ENCODE peak calls at places on chromosomes 11 and 22, in seven cellular contexts. O is neural progenitor cell, V is transverse colon, I is IMR-90, E is neuronal stem cell, A is colonic mucosa, L is OCI-LY7. Y is an unnamed sample. For H3K36me3, the result is how much of the 10 kb centered on the place peaks cover.

GRCh38 chr11:120129570-120129969 is 8.3 kb downstream of the TRIM29 start:
- DNase-seq in O (no peak), V (no peak), I (no peak), E (no peak), A (no peak), L (no peak), Y (no peak)

GRCh38 chr22:33746501-33746928 is 173.8 kb downstream of the LARGE1 start:
- DNase-seq in O (no peak), V (no peak), I (no peak), E (no peak), A (peak), L (no peak), Y (no peak)

GRCh38 chr11:79487412-79487811 is 46.6 kb upstream of the TENM4 start:
- DNase-seq in O (no peak), V (no peak), I (no peak), E (no peak), A (no peak), L (no peak), Y (no peak)

GRCh38 chr11:107259826-107260225 is 197.8 kb downstream of the CWF19L2 start:
- DNase-seq in O (no peak), V (no peak), I (no peak), E (no peak), A (no peak), L (no peak), Y (no peak)

GRCh38 chr22:35888181-35888870 is 140.3 kb downstream of the RBFOX2 start:
- DNase-seq in O (no peak), V (no peak), I (no peak), E (no peak), A (no peak), L (no peak), Y (no peak)

GRCh38 chr11:111365722-111366559 is 13.1 kb downstream of the POU2AF1 start:
- DNase-seq in O (no peak), V (no peak), I (no peak), E (no peak), A (no peak), L (no peak), Y (no peak)

GRCh38 chr22:41925783-41926460 is 684 bp downstream of the TNFRSF13C start:
- DNase-seq in O (peak), V (peak), I (peak), E (no peak), A (peak), L (peak), Y (no peak)

GRCh38 chr22:25853501-25853900 is 111.5 kb downstream of the MYO18B start:
- DNase-seq in O (no peak), V (no peak), I (no peak), E (no peak), A (no peak), L (no peak), Y (no peak)

GRCh38 chr11:111851636-111852035 is 19.7 kb downstream of the ALG9 start:
- DNase-seq in O (peak), V (no peak), I (peak), E (no peak), A (no peak), L (peak), Y (no peak)

GRCh38 chr11:8283510-8284272 is 20.0 kb upstream of the LMO1 start:
- DNase-seq in O (peak), V (no peak), I (no peak), E (no peak), A (peak), L (no peak), Y (no peak)

GRCh38 chr11:2265854-2266585 is 4.4 kb downstream of the ASCL2 start:
- DNase-seq in O (no peak), V (no peak), I (no peak), E (no peak), A (peak), L (no peak), Y (no peak)

GRCh38 chr11:130160460-130161090 is 993 bp downstream of the ST14 start:
- DNase-seq in O (peak), V (no peak), I (no peak), E (no peak), A (peak), L (peak), Y (no peak)

GRCh38 chr11:119218141-119218878 is 12.2 kb downstream of the CBL start:
- DNase-seq in O (no peak), V (no peak), I (peak), E (no peak), A (no peak), L (no peak), Y (no peak)

GRCh38 chr22:17633217-17633997 is 4.9 kb upstream of the ATP6V1E1 start:
- DNase-seq in O (no peak), V (no peak), I (peak), E (no peak), A (no peak), L (no peak), Y (no peak)

GRCh38 chr11:118200901-118201680 is 23.7 kb downstream of the JAML start:
- DNase-seq in O (no peak), V (no peak), I (no peak), E (no peak), A (no peak), L (no peak), Y (no peak)

GRCh38 chr11:126123686-126124085 is 61.0 kb upstream of the CDON start:
- DNase-seq in O (no peak), V (no peak), I (no peak), E (no peak), A (no peak), L (no peak), Y (no peak)

DNA sequence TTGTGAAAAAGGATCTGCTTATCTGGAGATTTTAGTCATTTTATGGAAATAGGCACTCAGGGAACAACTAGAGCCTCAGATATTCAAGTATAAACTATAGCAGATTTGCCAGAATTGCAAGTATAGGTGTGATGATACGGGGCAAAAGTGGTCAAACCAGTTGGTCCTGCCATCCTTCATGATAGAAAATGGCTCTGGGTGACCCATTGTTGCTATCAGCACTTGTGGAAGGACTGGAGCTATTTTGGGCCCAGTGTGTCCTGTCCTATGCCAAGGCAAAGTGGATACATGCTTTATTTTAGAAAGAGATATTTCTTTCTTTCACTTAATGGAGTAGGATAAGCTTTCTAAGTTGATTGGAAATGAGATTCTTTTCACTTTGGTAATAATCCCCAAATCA is 85.2 kb downstream of the PPP6R3 start:
- DNase-seq in O (no peak), V (no peak), I (no peak), E (no peak), A (no peak), L (no peak), Y (no peak)
- H3K36me3 ChIP-seq in O (under half), V (under half), I (under half), E (half or more), A (under half), L (half or more), Y (under half)

GRCh38 chr11:680970-681369 is 14.1 kb downstream of the DEAF1 start:
- DNase-seq in O (no peak), V (no peak), I (no peak), E (no peak), A (no peak), L (no peak), Y (no peak)
- H3K36me3 ChIP-seq in O (under half), V (under half), I (under half), E (half or more), A (under half), L (half or more), Y (half or more)

DNA sequence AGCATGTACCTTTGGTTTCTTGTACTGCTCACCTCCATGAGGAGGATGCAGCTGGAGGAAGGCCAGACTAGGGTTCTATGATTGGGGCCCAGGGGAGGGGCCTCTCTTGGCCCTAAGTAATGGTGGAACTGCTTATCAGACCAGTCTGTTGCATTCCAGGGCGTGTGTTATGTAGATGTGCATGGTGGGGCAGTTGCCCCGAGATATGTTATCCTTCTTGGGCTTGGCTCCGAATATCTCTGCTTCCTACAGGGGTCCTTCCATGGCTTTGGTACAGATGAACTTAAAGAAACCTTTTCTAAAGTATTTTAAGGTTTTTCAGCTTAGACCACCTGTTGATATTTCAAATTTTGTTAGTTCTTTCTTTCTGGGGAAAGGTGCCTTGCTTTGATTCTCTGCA is 126.0 kb downstream of the SWAP70 start:
- DNase-seq in O (no peak), V (no peak), I (no peak), E (no peak), A (no peak), L (no peak), Y (no peak)
- H3K36me3 ChIP-seq in O (under half), V (under half), I (under half), E (half or more), A (under half), L (under half), Y (half or more)

GRCh38 chr11:110312670-110313069 is 16.3 kb upstream of the RDX start:
- DNase-seq in O (no peak), V (no peak), I (no peak), E (no peak), A (no peak), L (no peak), Y (no peak)

GRCh38 chr11:110319501-110319900 is 23.1 kb upstream of the RDX start:
- DNase-seq in O (no peak), V (no peak), I (no peak), E (no peak), A (no peak), L (no peak), Y (no peak)

GRCh38 chr11:110318638-110319404 is 22.4 kb upstream of the RDX start:
- DNase-seq in O (no peak), V (no peak), I (no peak), E (no peak), A (no peak), L (no peak), Y (no peak)

GRCh38 chr11:110314366-110315095 is 18.1 kb upstream of the RDX start:
- DNase-seq in O (no peak), V (no peak), I (no peak), E (no peak), A (no peak), L (no peak), Y (no peak)

DNA sequence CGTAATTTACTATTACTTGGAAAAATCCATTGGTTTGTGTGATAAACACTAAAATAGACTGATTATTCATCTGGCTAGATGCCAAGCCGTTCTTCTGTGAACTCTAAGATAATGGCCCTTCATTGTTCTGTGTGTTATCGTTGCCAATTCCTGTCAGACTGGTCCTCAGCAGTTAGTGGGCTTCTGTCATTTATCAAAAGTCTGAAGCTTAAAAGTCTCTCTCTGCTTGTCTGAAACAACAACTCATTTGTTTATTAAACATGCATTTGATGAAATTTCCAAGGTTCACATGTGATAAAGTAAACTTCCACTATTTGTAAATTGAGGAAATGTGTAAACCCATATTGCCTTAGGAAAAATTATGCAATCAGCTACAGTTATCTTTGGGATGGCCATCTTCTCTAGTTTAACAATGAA is 21.1 kb upstream of the RDX start:
- DNase-seq in O (no peak), V (no peak), I (peak), E (no peak), A (no peak), L (no peak), Y (no peak)
- H3K36me3 ChIP-seq in O (under half), V (under half), I (under half), E (under half), A (under half), L (under half), Y (under half)

GRCh38 chr11:65860278-65861164 is at the start of gene MUS81:
- DNase-seq in O (peak), V (peak), I (peak), E (peak), A (peak), L (peak), Y (peak)
- H3K36me3 ChIP-seq in O (under half), V (under half), I (half or more), E (half or more), A (under half), L (half or more), Y (under half)

GRCh38 chr11:110165039-110165438 is 71.8 kb downstream of the ZC3H12C start:
- DNase-seq in O (no peak), V (no peak), I (no peak), E (no peak), A (no peak), L (no peak), Y (no peak)
- H3K36me3 ChIP-seq in O (under half), V (under half), I (under half), E (half or more), A (under half), L (under half), Y (under half)

DNA sequence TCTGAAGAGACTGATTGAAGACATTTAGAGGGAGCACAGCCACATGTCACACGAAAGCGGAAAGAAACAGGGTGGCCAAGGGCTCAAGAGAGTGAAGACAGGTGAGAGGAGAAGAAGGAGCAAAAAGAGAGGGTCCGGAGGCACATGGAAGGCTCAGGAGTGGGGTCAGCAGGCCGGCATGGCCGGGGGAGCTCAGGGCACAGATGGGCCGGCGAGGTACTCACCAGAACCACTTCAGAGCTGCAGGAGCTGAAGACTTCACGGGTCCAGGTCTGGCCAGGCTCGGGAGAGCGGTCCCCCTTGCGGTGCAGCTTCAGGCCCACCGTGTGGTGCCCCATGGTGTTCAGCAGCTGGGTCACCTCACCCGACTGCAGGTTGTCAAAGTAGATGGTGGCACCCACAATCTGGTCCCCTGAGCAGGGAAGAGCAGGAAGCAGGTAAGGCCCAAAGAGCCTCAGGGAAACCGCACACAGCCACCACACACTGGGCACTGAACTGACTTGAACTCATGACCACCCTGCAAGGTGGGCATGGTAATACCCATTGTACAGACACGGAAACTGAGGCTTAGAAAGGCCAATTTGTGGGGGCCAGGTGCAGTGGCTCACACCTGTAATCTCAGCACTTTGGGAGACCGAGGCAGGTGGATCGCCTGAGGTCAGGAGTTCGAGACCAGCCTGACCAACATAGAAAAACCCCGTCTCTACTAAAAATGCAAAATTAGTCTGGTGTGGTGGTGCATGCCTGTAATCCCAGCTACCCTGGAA is 11.6 kb downstream of the AHNAK start:
- DNase-seq in O (no peak), V (no peak), I (no peak), E (no peak), A (no peak), L (no peak), Y (no peak)
- H3K36me3 ChIP-seq in O (under half), V (half or more), I (half or more), E (under half), A (under half), L (under half), Y (half or more)